ENCODE peak calls at places on chromosomes 5 and 9, in five cellular contexts. B, A, L, P and X are unnamed samples.

GRCh38 chr5:143629871-143630658 is 181.9 kb upstream of the HMHB1 start:
- DNase-seq in B (peak; percentile 86), A (no peak), L (no peak), P (no peak), X (no peak)

GRCh38 chr9:98287383-98287782 is 31.9 kb upstream of the TBC1D2 start:
- DNase-seq in B (no peak), A (no peak), L (no peak), P (no peak), X (peak; percentile 66)

GRCh38 chr9:113173341-113173740 is 22.5 kb downstream of the SLC31A2 start:
- DNase-seq in B (no peak), A (no peak), L (no peak), P (no peak), X (no peak)

GRCh38 chr9:35844628-35845301 is 15.7 kb downstream of the TMEM8B start:
- DNase-seq in B (peak; percentile 94), A (peak; percentile 64), L (peak; percentile 83), P (peak; percentile 70), X (peak; percentile 39)

GRCh38 chr9:33447404-33448158 is at the start of gene AQP3:
- DNase-seq in B (no peak), A (peak; percentile 79), L (peak; percentile 81), P (no peak), X (peak; percentile 66)

GRCh38 chr9:73151653-73152382 is at the start of gene ANXA1:
- DNase-seq in B (peak; percentile 83), A (no peak), L (peak; percentile 73), P (no peak), X (no peak)

GRCh38 chr5:119370521-119370920 is 14.7 kb downstream of the TNFAIP8 start:
- DNase-seq in B (no peak), A (no peak), L (no peak), P (no peak), X (no peak)

GRCh38 chr9:21817176-21817575 is 14.7 kb downstream of the MTAP start:
- DNase-seq in B (peak; percentile 71), A (no peak), L (no peak), P (peak; percentile 43), X (no peak)

GRCh38 chr9:83304686-83305085 is 233.5 kb downstream of the FRMD3 start:
- DNase-seq in B (peak; percentile 37), A (peak; percentile 75), L (peak; percentile 71), P (peak; percentile 81), X (peak; percentile 85)

GRCh38 chr9:94181782-94182181 is 77.3 kb upstream of the ZNF169 start:
- DNase-seq in B (no peak), A (no peak), L (no peak), P (no peak), X (no peak)

GRCh38 chr9:92506184-92506857 is 24.0 kb upstream of the ASPN start:
- DNase-seq in B (peak; percentile 95), A (no peak), L (no peak), P (peak; percentile 47), X (peak; percentile 35)

GRCh38 chr9:83707518-83707767 is 315 bp downstream of the UBQLN1 start:
- DNase-seq in B (no peak), A (peak; percentile 75), L (no peak), P (peak; percentile 84), X (no peak)

GRCh38 chr9:25418974-25419373 is 259.3 kb downstream of the TUSC1 start:
- DNase-seq in B (no peak), A (no peak), L (no peak), P (no peak), X (no peak)

DNA sequence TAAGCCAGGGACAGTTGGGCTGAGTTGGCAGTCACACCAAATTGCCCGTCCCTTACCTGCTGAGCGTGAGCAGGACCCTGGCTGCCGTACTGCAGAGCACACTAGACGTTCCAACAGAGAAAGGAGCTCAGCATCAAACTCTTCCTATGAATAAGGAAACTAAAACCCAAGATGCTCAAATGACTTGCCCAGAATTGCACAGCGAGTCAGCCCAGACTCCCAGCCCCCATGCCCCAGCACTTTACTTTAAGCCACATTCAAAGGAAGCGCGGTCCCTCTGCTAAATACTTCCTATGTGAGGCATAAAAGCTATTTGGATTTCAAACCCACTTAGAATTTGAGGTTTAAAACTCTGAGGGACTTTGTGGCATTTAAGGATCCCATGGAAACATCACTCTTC is 23.9 kb downstream of the PAX5 start:
- DNase-seq in B (no peak), A (no peak), L (no peak), P (no peak), X (no peak)
- TF ChIP-seq POLR2A in B (no peak), A (no peak), L (no peak), P (no peak), X (no peak)

DNA sequence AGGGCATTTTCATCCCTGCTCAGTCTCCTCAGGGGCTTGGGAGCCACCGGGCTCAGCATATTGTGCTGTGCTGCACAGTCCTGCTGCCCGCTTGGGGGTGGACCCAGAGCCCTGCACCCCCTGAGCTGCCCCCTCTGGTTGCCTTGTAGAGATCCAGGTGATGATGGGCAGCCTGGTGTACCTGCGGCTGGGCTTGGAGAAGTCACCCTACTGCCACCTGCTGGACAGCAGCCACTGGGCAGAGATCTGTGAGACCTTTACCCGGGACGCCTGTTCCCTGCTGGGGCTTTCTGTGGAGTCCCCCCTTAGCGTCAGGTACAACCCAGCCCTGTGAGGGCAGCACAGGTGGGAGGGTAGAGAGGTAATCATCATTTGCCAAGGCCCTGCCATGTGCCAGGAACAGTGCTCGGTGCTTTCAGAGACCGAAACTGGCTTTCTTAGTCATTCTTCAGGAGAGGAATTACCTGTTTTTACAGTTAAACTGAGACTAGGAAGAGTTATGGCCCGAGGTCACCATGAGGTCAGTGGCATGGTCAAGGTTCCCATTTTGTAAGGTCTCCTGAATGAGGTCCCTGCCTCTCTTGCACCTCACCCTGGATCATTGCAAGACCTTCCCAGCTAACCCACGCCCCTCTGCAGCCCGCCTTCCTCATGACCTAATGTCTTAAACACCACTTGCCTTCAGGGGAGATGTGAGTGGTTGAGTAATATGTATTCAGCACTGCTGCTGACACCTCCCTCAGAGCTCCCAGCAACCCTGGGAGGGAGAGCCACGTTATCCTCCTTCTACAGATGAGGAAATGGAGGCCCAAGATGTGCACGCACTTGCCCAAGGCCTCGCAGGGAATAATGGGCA is 7.5 kb downstream of the NHP2 start:
- DNase-seq in B (peak; percentile 41), A (peak; percentile 84), L (peak; percentile 75), P (no peak), X (peak; percentile 75)
- TF ChIP-seq POLR2A in B (no peak), A (no peak), L (no peak), P (no peak), X (no peak)

DNA sequence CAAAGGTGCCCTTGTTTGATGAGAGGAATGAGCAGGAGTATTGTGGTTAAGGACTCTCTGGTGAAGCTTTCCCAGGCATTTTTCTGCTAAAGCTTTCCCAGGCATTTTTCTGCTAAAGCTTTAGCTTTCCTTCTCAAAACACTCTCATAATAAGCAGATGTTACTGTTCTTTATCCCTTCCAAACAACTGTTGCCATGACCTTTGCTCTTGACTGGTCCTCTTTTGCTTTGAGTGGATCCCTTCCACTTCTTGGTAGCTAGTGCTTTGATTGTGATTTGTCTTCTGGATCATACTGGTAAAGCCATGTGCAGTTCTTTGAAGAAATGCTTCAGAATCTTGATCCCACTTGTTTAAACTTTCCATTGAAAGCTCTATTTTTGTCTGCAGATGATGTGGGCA is 85.8 kb downstream of the GPBP1 start:
- DNase-seq in B (peak; percentile 17), A (no peak), L (no peak), P (no peak), X (no peak)
- TF ChIP-seq POLR2A in B (no peak), A (no peak), L (no peak), P (no peak), X (no peak)

GRCh38 chr5:132479073-132479811 is 11.3 kb downstream of the IRF1 start:
- DNase-seq in B (no peak), A (no peak), L (no peak), P (no peak), X (no peak)

GRCh38 chr5:132475939-132476852 is 14.4 kb downstream of the IRF1 start:
- DNase-seq in B (no peak), A (peak; percentile 32), L (no peak), P (peak; percentile 66), X (no peak)

GRCh38 chr5:132478498-132478855 is 12.1 kb downstream of the IRF1 start:
- DNase-seq in B (no peak), A (no peak), L (no peak), P (no peak), X (no peak)

GRCh38 chr5:132476853-132477729 is 13.5 kb downstream of the IRF1 start:
- DNase-seq in B (no peak), A (no peak), L (no peak), P (peak; percentile 11), X (no peak)

DNA sequence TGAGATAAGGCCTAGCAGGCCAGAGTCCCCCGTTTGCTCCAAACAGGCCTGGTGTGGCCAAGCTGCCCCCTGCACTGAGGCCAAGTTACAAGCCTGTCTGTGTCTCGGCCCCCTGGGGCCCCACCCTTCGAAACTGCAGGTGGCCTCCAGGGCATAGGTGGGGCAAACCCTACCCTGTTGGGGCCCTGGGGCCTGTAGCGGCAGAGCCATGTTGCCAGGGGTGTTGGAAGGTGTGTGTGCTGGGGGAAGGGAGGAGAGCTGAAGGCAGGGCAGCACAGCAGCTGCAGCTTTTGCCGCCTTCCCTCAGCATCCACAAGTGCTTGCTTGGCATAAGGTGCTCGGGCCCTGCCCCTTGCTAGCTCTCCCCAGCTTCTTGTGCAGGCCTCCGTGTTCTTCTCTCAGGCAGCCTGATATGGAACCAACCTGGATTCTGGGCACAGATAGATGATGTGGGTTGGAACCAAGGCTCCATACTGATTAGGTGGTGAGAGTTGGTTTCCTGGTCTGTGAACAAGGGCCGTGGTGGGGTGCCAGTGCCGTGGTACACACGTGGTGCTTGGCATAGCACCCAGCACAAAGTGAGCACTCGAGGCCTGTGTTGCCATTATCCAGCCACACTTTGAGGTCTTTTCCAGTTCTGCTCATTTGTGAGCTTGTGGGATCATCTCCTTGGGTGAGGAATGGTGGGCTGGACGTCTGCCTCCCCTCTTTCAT is 12.6 kb downstream of the IRF1 start:
- DNase-seq in B (no peak), A (no peak), L (no peak), P (no peak), X (no peak)
- TF ChIP-seq POLR2A in B (peak; percentile 34), A (no peak), L (no peak), P (no peak), X (no peak)

DNA sequence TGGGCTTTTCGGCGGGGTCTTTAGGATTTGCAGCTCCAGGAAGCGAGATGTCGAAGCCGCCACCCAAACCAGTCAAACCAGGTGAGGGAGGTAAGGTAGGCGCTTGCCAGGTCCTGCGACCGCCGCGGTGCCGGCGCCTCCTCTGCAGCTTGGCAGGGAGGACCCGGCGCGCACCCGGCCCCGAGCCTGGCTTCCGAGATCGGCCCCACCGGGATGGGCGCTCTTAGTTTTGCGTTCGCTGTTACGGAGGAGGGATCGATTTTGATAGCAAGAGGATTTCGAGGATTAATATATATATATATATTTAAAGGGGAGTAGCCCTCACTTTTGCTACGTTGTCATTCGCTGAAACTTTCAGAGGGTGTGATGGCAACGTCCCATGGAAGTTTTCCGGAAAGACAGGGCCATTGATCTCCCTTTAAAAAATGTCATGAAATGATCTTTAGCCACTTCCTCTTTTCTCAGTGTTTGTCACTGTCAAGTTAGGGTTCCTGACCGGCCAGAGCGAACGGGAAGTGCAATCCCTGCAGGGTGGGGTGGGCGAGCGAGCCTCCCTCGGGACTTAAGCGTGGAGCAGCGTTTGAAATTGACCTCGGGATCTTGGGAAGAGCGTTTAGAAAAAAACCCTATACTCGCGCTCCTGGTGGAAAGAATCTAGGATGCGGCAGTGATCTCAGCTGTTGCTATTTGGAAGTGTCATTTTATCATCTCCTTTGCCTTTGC is 493 bp downstream of the OSTF1 start:
- DNase-seq in B (peak; percentile 68), A (peak; percentile 84), L (peak; percentile 85), P (peak; percentile 75), X (peak; percentile 63)
- TF ChIP-seq POLR2A in B (no peak), A (no peak), L (no peak), P (peak; percentile 48), X (no peak)